ENCODE peak calls at places on chromosomes 2 and 18, in five cellular contexts. N, W, O, I and T are unnamed samples.
A peak's percentile ranks its signal among the peaks of the same experiment; 100 is the strongest.

GRCh38 chr2:143471550-143471949 is 342.3 kb downstream of the ARHGAP15 start:
- DNase-seq in W (no peak), O (no peak), N (no peak), I (no peak), T (no peak)

GRCh38 chr2:85234879-85235278 is 92.9 kb downstream of the TGOLN2 start:
- DNase-seq in N (no peak), I (peak; percentile 73), W (no peak), O (no peak), T (no peak)

GRCh38 chr2:226396541-226396940 is 403.1 kb downstream of the IRS1 start:
- DNase-seq in N (no peak), O (no peak), I (no peak), W (no peak), T (no peak)

GRCh38 chr2:205706769-205707375 is 24.6 kb downstream of the NRP2 start:
- DNase-seq in N (peak; percentile 29), O (peak; percentile 56), I (no peak), W (peak; percentile 94), T (peak; percentile 86)

GRCh38 chr2:190791347-190791982 is 89.2 kb upstream of the GLS start:
- DNase-seq in O (peak; percentile 63), I (no peak), W (no peak), N (no peak), T (peak; percentile 86)

GRCh38 chr2:210546424-210547223 is 9.8 kb upstream of the CPS1 start:
- DNase-seq in I (peak; percentile 47), N (no peak), O (no peak), W (peak; percentile 54), T (no peak)

GRCh38 chr2:69946351-69947077 is 14.9 kb downstream of the ASPRV1 start:
- DNase-seq in W (no peak), N (no peak), I (no peak), O (no peak), T (peak; percentile 97)

GRCh38 chr2:42844901-42845685 is 52.7 kb upstream of the HAAO start:
- DNase-seq in N (no peak), W (peak; percentile 89), I (no peak), O (peak; percentile 38), T (peak; percentile 63)

DNA sequence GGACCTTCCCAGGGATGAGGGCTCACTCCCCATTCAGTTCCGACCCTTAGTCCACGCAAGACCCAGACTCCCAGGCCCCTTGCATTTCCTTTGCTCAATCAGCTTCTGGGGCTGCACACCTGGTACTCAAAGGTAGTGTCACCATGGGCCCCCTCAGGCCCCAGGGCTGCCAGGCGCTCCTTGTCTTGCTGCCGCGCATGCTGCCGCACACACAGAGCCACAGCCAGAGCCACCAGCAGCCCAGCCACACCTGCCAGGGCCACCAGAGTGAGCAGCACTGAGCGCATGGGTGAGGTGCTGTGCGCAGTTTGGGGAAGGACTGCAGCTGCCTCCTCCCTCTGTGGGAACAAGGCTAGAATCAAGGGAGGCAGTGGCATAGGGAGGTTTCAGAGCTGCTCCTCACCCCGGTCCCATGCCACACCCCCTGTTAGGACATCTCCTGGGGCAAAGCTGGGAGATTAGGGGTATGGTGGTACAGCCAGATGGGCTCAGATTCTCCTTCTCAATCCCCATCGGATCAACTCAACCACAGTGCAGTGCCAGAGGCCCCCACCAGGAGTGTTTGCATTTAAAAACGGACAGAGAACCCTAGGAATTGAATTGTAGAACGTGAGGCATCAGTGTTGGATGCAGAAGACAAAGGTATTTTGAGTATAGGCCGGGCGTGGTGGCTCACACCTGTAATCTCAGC is 11.3 kb downstream of the PTPRN start:
- DNase-seq in I (no peak), O (peak; percentile 64), W (peak; percentile 61), N (no peak), T (no peak)
- TF ChIP-seq CTCF in I (no peak), O (no peak), W (no peak), N (no peak), T (peak; percentile 11)

DNA sequence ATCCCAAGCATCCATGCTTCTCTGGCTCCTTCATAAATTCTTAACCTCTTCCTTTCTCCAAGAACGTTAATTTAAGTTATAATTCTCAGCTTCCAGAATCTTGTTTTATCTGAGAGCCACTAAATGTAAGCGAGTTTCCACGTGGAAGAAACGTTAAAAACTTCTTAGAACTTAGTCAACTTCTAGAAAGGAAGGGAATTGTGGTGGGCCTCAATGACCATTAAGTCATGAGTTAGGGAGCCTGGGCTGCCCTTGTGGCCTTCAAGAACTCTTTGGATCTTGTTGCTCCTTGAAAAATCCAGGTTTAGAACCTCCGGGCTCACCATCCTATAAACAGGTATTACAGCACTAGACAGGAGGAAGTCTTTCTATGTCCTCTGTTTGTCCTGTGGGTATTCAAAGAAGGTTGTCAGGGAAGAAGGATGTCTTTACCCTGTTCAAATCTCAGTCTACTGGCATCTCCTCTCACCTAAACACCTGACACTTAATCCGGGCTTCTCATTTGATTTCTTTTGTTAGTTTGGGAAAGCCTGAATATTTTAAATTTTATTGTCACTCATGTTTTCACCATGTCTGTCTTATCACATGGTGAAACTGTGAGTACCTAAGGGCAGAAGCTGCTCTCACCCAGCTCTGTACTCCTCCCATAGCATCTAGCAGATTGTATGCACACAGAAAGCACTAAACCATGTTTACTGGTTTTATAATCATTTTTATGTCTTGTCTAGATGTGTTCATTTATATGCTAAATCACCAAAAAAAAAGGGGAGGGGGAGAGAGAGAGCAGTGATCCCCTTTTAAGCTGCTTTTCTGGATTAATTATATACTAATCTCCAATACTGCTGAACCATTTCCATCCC is 6.3 kb downstream of the RND3 start:
- DNase-seq in I (no peak), N (no peak), O (no peak), W (no peak), T (no peak)
- H3K4me3 ChIP-seq in I (no peak overlapping the region), N (no peak overlapping the region), O (no peak overlapping the region), W (no peak overlapping the region), T (no peak overlapping the region)

GRCh38 chr18:75282746-75283145 is 72.1 kb downstream of the TSHZ1 start:
- DNase-seq in N (no peak), W (no peak), I (no peak), O (no peak), T (no peak)
- H3K36me3 ChIP-seq in N (peaks cover 22% of the 10 kb centered on the region), W (peaks cover 16% of the 10 kb centered on the region), I (no peaks in the 10 kb centered on the region), O (no peaks in the 10 kb centered on the region), T (peaks cover 5% of the 10 kb centered on the region)

GRCh38 chr18:2588666-2589344 is 17.4 kb downstream of the NDC80 start:
- DNase-seq in I (no peak), O (no peak), W (no peak), N (no peak), T (no peak)
- TF ChIP-seq CTCF in I (no peak), O (no peak), W (no peak), N (no peak), T (no peak)

GRCh38 chr2:240968731-240969624 is 29.4 kb upstream of the SNED1 start:
- DNase-seq in N (no peak), W (no peak), I (no peak), O (peak; percentile 74), T (no peak)
- H3K4me3 ChIP-seq in N (no peak overlapping the region), W (no peak overlapping the region), I (no peak overlapping the region), O (no peak overlapping the region), T (no peak overlapping the region)

GRCh38 chr2:233838726-233839446 is 15.4 kb downstream of the HJURP start:
- DNase-seq in W (no peak), I (no peak), N (no peak), O (no peak), T (no peak)
- H3K36me3 ChIP-seq in W (no peaks in the 10 kb centered on the region), I (peaks cover 77% of the 10 kb centered on the region), N (no peaks in the 10 kb centered on the region), O (peaks cover 88% of the 10 kb centered on the region), T (no peaks in the 10 kb centered on the region)

DNA sequence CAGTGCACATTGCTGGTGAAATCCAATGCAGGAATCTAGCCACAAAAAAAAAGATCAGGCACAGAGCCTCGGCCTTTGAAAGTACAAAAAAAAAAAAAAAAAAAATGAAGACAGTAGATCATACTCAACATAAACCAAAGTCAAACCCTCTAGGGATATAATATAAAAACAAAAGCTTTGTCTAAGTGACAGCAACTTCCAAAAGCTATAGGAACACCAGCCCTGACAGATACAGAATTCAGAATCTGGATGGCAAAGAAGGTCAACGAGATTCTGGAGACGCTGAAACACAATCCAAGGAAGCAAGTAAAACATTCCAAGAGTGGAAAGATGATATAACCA is 54.0 kb upstream of the SCN1A start:
- DNase-seq in O (no peak), N (no peak), I (no peak), W (no peak), T (no peak)
- TF ChIP-seq CTCF in O (no peak), N (peak; percentile 3), I (no peak), W (no peak), T (no peak)

DNA sequence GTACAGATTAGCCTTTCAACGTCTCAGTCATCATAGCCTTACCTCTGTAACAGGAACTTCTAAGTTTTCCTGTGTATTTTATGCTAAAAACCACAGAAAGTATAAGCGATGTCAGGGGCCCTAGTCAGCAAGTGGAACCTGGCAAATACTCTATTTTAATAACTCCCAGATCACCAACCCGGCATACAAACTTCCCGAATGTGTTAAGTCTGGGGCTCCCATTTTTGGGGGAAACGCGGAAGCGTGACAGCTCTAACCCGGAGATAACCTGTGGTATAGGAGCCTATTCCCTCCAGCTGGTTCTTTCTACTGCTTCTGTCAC is 574 bp downstream of the NIFK start:
- DNase-seq in W (no peak), N (no peak), I (no peak), O (no peak), T (no peak)
- H3K4me3 ChIP-seq in W (peak overlapping the region; percentile 98), N (peak overlapping the region; percentile 93), I (peak overlapping the region; percentile 100), O (peak overlapping the region; percentile 94), T (peak overlapping the region; percentile 98)

GRCh38 chr2:215371915-215372897 is 60.3 kb downstream of the ATIC start:
- DNase-seq in N (no peak), W (no peak), O (no peak), I (no peak), T (no peak)
- H3K36me3 ChIP-seq in N (no peaks in the 10 kb centered on the region), W (peaks cover 91% of the 10 kb centered on the region), O (peaks cover 92% of the 10 kb centered on the region), I (peaks cover 54% of the 10 kb centered on the region), T (peaks cover 4% of the 10 kb centered on the region)